ENCODE peak calls at places on chromosomes 5 and 9, in six cellular contexts. One of them, this sample, is unnamed.

GRCh38 chr9:20208951-20209350 is 413.3 kb downstream of the MLLT3 start:
- DNase-seq in adrenal gland: no peak
- DNase-seq in prostate gland: no peak
- DNase-seq in right lobe of liver: no peak
- DNase-seq in GM12891: no peak
- DNase-seq in Peyer's patch: no peak
- DNase-seq in this sample: no peak

GRCh38 chr5:118126159-118126558 is 862.2 kb downstream of the DTWD2 start:
- DNase-seq in adrenal gland: no peak
- DNase-seq in prostate gland: no peak
- DNase-seq in right lobe of liver: no peak
- DNase-seq in GM12891: no peak
- DNase-seq in Peyer's patch: no peak
- DNase-seq in this sample: no peak

GRCh38 chr9:108768739-108769138 is 87.0 kb downstream of the ACTL7B start:
- DNase-seq in adrenal gland: no peak
- DNase-seq in prostate gland: no peak
- DNase-seq in right lobe of liver: no peak
- DNase-seq in GM12891: no peak
- DNase-seq in Peyer's patch: no peak
- DNase-seq in this sample: no peak

GRCh38 chr5:133149333-133149732 is 97.5 kb downstream of the HSPA4 start:
- DNase-seq in adrenal gland: no peak
- DNase-seq in prostate gland: no peak
- DNase-seq in right lobe of liver: no peak
- DNase-seq in GM12891: no peak
- DNase-seq in Peyer's patch: no peak
- DNase-seq in this sample: no peak

GRCh38 chr5:16304846-16305245 is 125.3 kb upstream of the MARCHF11 start:
- DNase-seq in adrenal gland: no peak
- DNase-seq in prostate gland: no peak
- DNase-seq in right lobe of liver: no peak
- DNase-seq in GM12891: no peak
- DNase-seq in Peyer's patch: no peak
- DNase-seq in this sample: no peak

GRCh38 chr9:93575706-93576295 is 583 bp upstream of the PHF2 start:
- DNase-seq in adrenal gland: peak; percentile 73
- DNase-seq in prostate gland: peak; percentile 46
- DNase-seq in right lobe of liver: no peak
- DNase-seq in GM12891: peak; percentile 67
- DNase-seq in Peyer's patch: peak; percentile 73
- DNase-seq in this sample: peak; percentile 55

GRCh38 chr5:151892393-151892792 is 32.3 kb downstream of the GLRA1 start:
- DNase-seq in adrenal gland: no peak
- DNase-seq in prostate gland: no peak
- DNase-seq in right lobe of liver: no peak
- DNase-seq in GM12891: no peak
- DNase-seq in Peyer's patch: no peak
- DNase-seq in this sample: no peak

GRCh38 chr9:27189426-27189825 is 80.4 kb downstream of the TEK start:
- DNase-seq in adrenal gland: no peak
- DNase-seq in prostate gland: no peak
- DNase-seq in right lobe of liver: no peak
- DNase-seq in GM12891: no peak
- DNase-seq in Peyer's patch: no peak
- DNase-seq in this sample: no peak

GRCh38 chr5:148998174-148998797 is 64.6 kb downstream of the SH3TC2 start:
- DNase-seq in adrenal gland: no peak
- DNase-seq in prostate gland: peak; percentile 77
- DNase-seq in right lobe of liver: no peak
- DNase-seq in GM12891: peak; percentile 11
- DNase-seq in Peyer's patch: no peak
- DNase-seq in this sample: no peak

GRCh38 chr5:40687316-40687715 is 7.6 kb downstream of the PTGER4 start:
- DNase-seq in adrenal gland: no peak
- DNase-seq in prostate gland: no peak
- DNase-seq in right lobe of liver: no peak
- DNase-seq in GM12891: no peak
- DNase-seq in Peyer's patch: no peak
- DNase-seq in this sample: no peak

GRCh38 chr5:178356459-178356872 is 123.9 kb upstream of the PHYKPL start:
- DNase-seq in adrenal gland: no peak
- DNase-seq in prostate gland: peak; percentile 45
- DNase-seq in right lobe of liver: peak; percentile 54
- DNase-seq in GM12891: no peak
- DNase-seq in Peyer's patch: no peak
- DNase-seq in this sample: peak; percentile 89

GRCh38 chr5:147474140-147474539 is 35.7 kb downstream of the DPYSL3 start:
- DNase-seq in adrenal gland: no peak
- DNase-seq in prostate gland: no peak
- DNase-seq in right lobe of liver: no peak
- DNase-seq in GM12891: no peak
- DNase-seq in Peyer's patch: no peak
- DNase-seq in this sample: no peak
- TF ChIP-seq POLR2A in adrenal gland: no peak
- TF ChIP-seq POLR2A in prostate gland: no peak
- TF ChIP-seq POLR2A in right lobe of liver: no peak
- TF ChIP-seq POLR2A in GM12891: no peak
- TF ChIP-seq POLR2A in Peyer's patch: no peak
- TF ChIP-seq POLR2A in this sample: no peak

GRCh38 chr5:150451594-150451993 is 2.1 kb upstream of the RPS14 start:
- DNase-seq in adrenal gland: no peak
- DNase-seq in prostate gland: no peak
- DNase-seq in right lobe of liver: no peak
- DNase-seq in GM12891: no peak
- DNase-seq in Peyer's patch: no peak
- DNase-seq in this sample: no peak

GRCh38 chr5:150448960-150449490 is 514 bp downstream of the RPS14 start:
- DNase-seq in adrenal gland: no peak
- DNase-seq in prostate gland: no peak
- DNase-seq in right lobe of liver: no peak
- DNase-seq in GM12891: no peak
- DNase-seq in Peyer's patch: no peak
- DNase-seq in this sample: no peak

GRCh38 chr5:150447188-150447587 is 2.4 kb downstream of the RPS14 start:
- DNase-seq in adrenal gland: no peak
- DNase-seq in prostate gland: no peak
- DNase-seq in right lobe of liver: no peak
- DNase-seq in GM12891: no peak
- DNase-seq in Peyer's patch: no peak
- DNase-seq in this sample: no peak

GRCh38 chr5:150448353-150448752 is 1.2 kb downstream of the RPS14 start:
- DNase-seq in adrenal gland: no peak
- DNase-seq in prostate gland: no peak
- DNase-seq in right lobe of liver: no peak
- DNase-seq in GM12891: no peak
- DNase-seq in Peyer's patch: no peak
- DNase-seq in this sample: no peak

DNA sequence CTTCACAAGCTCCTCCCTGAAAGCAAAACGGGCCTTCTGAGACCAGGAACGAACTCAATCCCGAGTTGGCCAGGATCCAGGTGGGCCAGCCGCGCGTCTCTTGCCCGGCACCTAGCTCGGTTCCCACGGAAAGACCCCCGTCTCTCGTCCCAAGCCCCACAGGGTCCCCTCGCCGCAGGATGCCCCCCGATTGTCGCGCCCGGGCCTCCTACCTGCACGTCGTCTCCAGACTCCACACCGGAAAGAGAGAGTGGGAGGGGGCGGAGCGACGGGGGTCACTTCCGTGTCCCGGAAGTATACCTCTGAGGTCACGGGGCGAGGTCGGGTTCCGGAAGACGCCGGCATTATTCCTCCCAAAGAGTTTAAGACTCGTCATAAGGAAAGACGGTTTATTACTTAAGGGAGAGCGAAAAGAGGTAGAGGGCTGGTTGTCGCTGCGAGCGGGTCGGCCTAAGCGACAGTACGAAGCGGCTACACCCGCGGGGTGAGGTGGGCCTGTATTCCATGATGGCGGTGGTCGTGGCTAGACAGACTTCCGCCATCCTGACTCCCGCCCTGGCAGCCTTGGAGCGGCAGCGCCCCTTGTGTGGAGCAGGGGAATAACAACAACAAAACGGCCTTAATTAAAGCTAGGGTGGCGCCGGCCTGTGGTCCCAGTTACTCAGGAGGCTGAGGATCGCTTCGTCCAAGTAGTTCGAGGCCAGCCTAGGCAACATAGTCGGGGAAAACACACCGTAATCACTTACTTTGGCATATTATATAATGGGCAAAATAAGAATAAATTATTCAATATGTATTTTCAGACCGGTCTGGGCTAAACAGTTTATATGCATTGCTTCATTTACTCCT is at the start of gene RPS14:
- DNase-seq in adrenal gland: peak; percentile 97
- DNase-seq in prostate gland: peak; percentile 90
- DNase-seq in right lobe of liver: peak; percentile 94
- DNase-seq in GM12891: peak; percentile 89
- DNase-seq in Peyer's patch: peak; percentile 98
- DNase-seq in this sample: peak; percentile 95
- TF ChIP-seq POLR2A in adrenal gland: peak; percentile 75
- TF ChIP-seq POLR2A in prostate gland: peak; percentile 66
- TF ChIP-seq POLR2A in right lobe of liver: peak; percentile 78
- TF ChIP-seq POLR2A in GM12891: peak; percentile 95
- TF ChIP-seq POLR2A in Peyer's patch: peak; percentile 79
- TF ChIP-seq POLR2A in this sample: peak; percentile 87

GRCh38 chr9:136508729-136509500 is 26.1 kb upstream of the SEC16A start:
- DNase-seq in adrenal gland: no peak
- DNase-seq in prostate gland: no peak
- DNase-seq in right lobe of liver: no peak
- DNase-seq in GM12891: no peak
- DNase-seq in Peyer's patch: no peak
- DNase-seq in this sample: no peak

GRCh38 chr9:136510561-136510960 is 27.7 kb upstream of the SEC16A start:
- DNase-seq in adrenal gland: no peak
- DNase-seq in prostate gland: no peak
- DNase-seq in right lobe of liver: no peak
- DNase-seq in GM12891: no peak
- DNase-seq in Peyer's patch: no peak
- DNase-seq in this sample: no peak

GRCh38 chr9:136511144-136511669 is 28.4 kb upstream of the SEC16A start:
- DNase-seq in adrenal gland: no peak
- DNase-seq in prostate gland: no peak
- DNase-seq in right lobe of liver: no peak
- DNase-seq in GM12891: no peak
- DNase-seq in Peyer's patch: no peak
- DNase-seq in this sample: no peak

GRCh38 chr9:136507992-136508375 is 25.1 kb upstream of the SEC16A start:
- DNase-seq in adrenal gland: no peak
- DNase-seq in prostate gland: no peak
- DNase-seq in right lobe of liver: no peak
- DNase-seq in GM12891: no peak
- DNase-seq in Peyer's patch: no peak
- DNase-seq in this sample: no peak

DNA sequence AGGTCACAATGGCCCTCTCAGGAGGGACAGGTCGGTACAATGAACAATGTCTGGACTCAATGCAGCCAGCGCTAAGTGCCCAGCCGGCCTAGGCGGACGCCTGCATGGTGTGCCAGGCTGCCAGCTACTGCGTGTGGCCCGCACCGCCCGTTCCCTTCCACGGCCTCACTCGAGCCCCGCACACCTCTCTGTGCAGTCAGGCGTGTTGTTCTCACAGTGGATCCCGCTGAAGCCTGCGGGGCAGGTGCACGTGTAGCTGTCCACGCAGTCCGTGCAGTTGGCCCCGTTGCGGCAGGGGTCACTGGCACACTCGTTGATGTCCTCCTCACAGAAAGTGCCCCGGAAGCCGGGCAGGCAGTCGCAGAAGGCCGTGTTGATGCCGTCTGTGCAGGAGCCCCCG is 26.7 kb upstream of the SEC16A start:
- DNase-seq in adrenal gland: no peak
- DNase-seq in prostate gland: no peak
- DNase-seq in right lobe of liver: no peak
- DNase-seq in GM12891: no peak
- DNase-seq in Peyer's patch: no peak
- DNase-seq in this sample: no peak
- TF ChIP-seq POLR2A in adrenal gland: no peak
- TF ChIP-seq POLR2A in prostate gland: no peak
- TF ChIP-seq POLR2A in right lobe of liver: no peak
- TF ChIP-seq POLR2A in GM12891: no peak
- TF ChIP-seq POLR2A in Peyer's patch: no peak
- TF ChIP-seq POLR2A in this sample: no peak

GRCh38 chr5:139273572-139274264 is 19.8 kb upstream of the MATR3 start:
- DNase-seq in adrenal gland: peak; percentile 94
- DNase-seq in prostate gland: peak; percentile 68
- DNase-seq in right lobe of liver: peak; percentile 95
- DNase-seq in GM12891: peak; percentile 86
- DNase-seq in Peyer's patch: peak; percentile 94
- DNase-seq in this sample: peak; percentile 82
- TF ChIP-seq POLR2A in adrenal gland: peak; percentile 79
- TF ChIP-seq POLR2A in prostate gland: peak; percentile 26
- TF ChIP-seq POLR2A in right lobe of liver: peak; percentile 58
- TF ChIP-seq POLR2A in GM12891: peak; percentile 94
- TF ChIP-seq POLR2A in Peyer's patch: peak; percentile 32
- TF ChIP-seq POLR2A in this sample: peak; percentile 54

GRCh38 chr5:104119529-104119928 is 556.9 kb upstream of the NUDT12 start:
- DNase-seq in adrenal gland: no peak
- DNase-seq in prostate gland: no peak
- DNase-seq in right lobe of liver: no peak
- DNase-seq in GM12891: no peak
- DNase-seq in Peyer's patch: no peak
- DNase-seq in this sample: no peak
- TF ChIP-seq POLR2A in adrenal gland: no peak
- TF ChIP-seq POLR2A in prostate gland: no peak
- TF ChIP-seq POLR2A in right lobe of liver: no peak
- TF ChIP-seq POLR2A in GM12891: no peak
- TF ChIP-seq POLR2A in Peyer's patch: no peak
- TF ChIP-seq POLR2A in this sample: no peak